ENCODE peak calls at places on chromosomes 11 and 22, in eight cellular contexts. T, G, M, L, V, F, N and R are unnamed samples. For H3K4me1, the result is how much of the 10 kb centered on the place peaks cover.

GRCh38 chr11:19326499-19326898 is 85.8 kb upstream of the E2F8 start:
- ATAC-seq in L (no peak), N (no peak), M (peak), G (peak), F (peak), T (no peak), V (no peak), R (no peak)

GRCh38 chr11:18259259-18259658 is 6.8 kb upstream of the SAA1 start:
- ATAC-seq in L (peak), G (no peak), V (no peak), M (no peak), N (no peak), T (no peak), F (no peak), R (no peak)

GRCh38 chr11:92311616-92312449 is 87.2 kb downstream of the FAT3 start:
- ATAC-seq in N (no peak), L (peak), T (no peak), V (peak), F (no peak), M (no peak), G (no peak), R (no peak)

GRCh38 chr11:125166903-125167291 is 2.3 kb downstream of the PKNOX2 start:
- ATAC-seq in F (no peak), L (no peak), T (no peak), V (no peak), N (no peak), G (no peak), M (no peak), R (no peak)

GRCh38 chr11:124207102-124207792 is 24.1 kb downstream of the OR10D3 start:
- ATAC-seq in L (no peak), M (no peak), F (no peak), N (peak), T (no peak), V (no peak), G (no peak), R (no peak)

GRCh38 chr11:50187220-50187619 is 154.5 kb downstream of the OR4C45 start:
- ATAC-seq in V (no peak), N (no peak), T (no peak), F (no peak), M (no peak), G (no peak), L (no peak), R (peak)

GRCh38 chr11:19792510-19792909 is 79.9 kb downstream of the NAV2 start:
- ATAC-seq in F (no peak), G (no peak), V (no peak), M (peak), N (no peak), T (no peak), L (no peak), R (peak)

GRCh38 chr11:93646399-93646798 is 15.1 kb upstream of the CEP295 start:
- ATAC-seq in L (no peak), M (no peak), G (no peak), V (no peak), T (no peak), F (peak), N (no peak), R (no peak)

GRCh38 chr22:29121124-29121523 is 48.3 kb downstream of the KREMEN1 start:
- ATAC-seq in V (no peak), N (no peak), F (no peak), G (no peak), M (no peak), T (no peak), L (no peak), R (peak)

GRCh38 chr22:23705358-23705757 is 14.5 kb downstream of the RGL4 start:
- ATAC-seq in V (no peak), L (no peak), G (no peak), M (no peak), F (no peak), N (no peak), T (no peak), R (no peak)

GRCh38 chr22:24149191-24149590 is 32.1 kb upstream of the SUSD2 start:
- ATAC-seq in L (no peak), G (no peak), N (no peak), T (no peak), M (no peak), V (no peak), F (no peak), R (no peak)

GRCh38 chr11:118845369-118845768 is 38.3 kb upstream of the CXCR5 start:
- ATAC-seq in F (peak), G (peak), N (peak), V (no peak), L (no peak), M (no peak), T (no peak), R (no peak)

GRCh38 chr11:92866679-92867282 is 102.7 kb upstream of the MTNR1B start:
- ATAC-seq in T (no peak), L (no peak), V (peak), N (no peak), M (peak), F (no peak), G (no peak), R (no peak)

GRCh38 chr22:36913431-36914382 is at the start of gene CSF2RB:
- ATAC-seq in M (peak), T (no peak), V (no peak), N (peak), G (no peak), L (no peak), F (peak), R (peak)

GRCh38 chr11:11839718-11840117 is 2.1 kb upstream of the USP47 start:
- ATAC-seq in M (no peak), T (no peak), F (no peak), N (no peak), V (no peak), L (no peak), G (no peak), R (no peak)

DNA sequence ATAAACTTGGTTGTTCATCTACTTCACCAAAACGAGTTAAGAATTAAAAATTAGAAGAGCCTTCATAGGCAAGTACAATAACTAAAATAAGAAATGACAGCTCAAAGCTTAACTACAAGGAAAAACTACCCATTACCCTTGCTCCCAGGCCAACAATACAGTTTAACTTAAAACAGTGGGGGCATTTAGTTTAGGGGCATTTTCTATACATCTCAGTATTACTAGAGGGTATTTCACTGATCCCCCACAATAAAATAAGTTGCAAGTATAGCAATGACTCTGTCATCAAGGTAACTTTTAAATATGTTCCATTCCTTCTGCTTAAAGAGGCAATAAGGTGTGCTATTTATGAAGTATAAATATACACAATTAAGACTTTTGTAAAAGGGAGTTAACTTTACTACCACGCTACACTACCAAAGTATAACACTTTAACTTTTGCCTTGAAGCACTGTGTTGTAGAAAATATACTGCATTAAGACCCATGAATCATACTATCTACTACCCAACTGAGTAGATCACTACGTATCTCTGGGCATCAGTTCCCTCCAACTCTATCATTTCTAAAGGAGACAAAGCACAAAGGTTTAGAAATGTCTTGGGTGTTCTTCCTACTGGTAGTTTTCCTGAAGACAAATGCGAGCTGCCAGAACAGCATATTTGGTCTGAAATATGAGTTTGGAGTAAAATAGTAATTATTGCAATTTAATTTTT is 29.8 kb downstream of the CHORDC1 start:
- ATAC-seq in G (no peak), M (no peak), F (peak), L (no peak), T (no peak), V (no peak), N (no peak), R (no peak)
- H3K4me1 ChIP-seq in G (under half), M (under half), F (under half), L (under half), T (under half), V (under half), N (under half), R (under half)

GRCh38 chr11:57778318-57779037 is 16.9 kb downstream of the CTNND1 start:
- ATAC-seq in F (peak), G (peak), L (peak), M (peak), V (peak), N (peak), T (peak), R (peak)

GRCh38 chr11:57776101-57776511 is 14.5 kb downstream of the CTNND1 start:
- ATAC-seq in G (no peak), F (no peak), L (no peak), V (peak), T (no peak), N (no peak), M (peak), R (no peak)

GRCh38 chr11:57776577-57776976 is 15.0 kb downstream of the CTNND1 start:
- ATAC-seq in T (no peak), L (no peak), F (no peak), N (no peak), V (no peak), M (no peak), G (no peak), R (no peak)

GRCh38 chr11:57779275-57779674 is 17.7 kb downstream of the CTNND1 start:
- ATAC-seq in V (peak), M (no peak), G (peak), N (peak), L (peak), T (peak), F (peak), R (peak)

DNA sequence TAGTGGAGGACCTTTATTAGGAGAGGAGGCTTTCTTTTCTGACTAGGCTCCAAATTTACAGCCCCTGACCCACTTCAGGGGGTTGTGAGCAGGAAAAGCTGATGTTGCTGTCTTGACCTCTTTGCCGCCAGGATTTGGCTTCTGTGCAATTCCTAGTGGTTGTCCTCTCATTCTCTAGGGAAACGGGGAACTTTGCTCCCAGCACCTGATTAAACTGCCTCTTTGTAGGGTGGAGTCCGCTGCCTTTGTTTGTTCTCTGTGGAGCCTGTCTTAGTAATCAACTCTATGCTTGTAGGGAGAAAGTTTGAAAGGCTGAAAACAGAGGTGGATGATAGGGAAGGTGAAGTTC is 16.3 kb downstream of the CTNND1 start:
- ATAC-seq in T (peak), V (peak), G (peak), N (no peak), F (no peak), M (no peak), L (peak), R (peak)
- TF ChIP-seq POLR2AphosphoS5 in T (no peak), V (no peak), G (no peak), N (no peak), F (no peak), M (no peak), L (peak), R (no peak)

DNA sequence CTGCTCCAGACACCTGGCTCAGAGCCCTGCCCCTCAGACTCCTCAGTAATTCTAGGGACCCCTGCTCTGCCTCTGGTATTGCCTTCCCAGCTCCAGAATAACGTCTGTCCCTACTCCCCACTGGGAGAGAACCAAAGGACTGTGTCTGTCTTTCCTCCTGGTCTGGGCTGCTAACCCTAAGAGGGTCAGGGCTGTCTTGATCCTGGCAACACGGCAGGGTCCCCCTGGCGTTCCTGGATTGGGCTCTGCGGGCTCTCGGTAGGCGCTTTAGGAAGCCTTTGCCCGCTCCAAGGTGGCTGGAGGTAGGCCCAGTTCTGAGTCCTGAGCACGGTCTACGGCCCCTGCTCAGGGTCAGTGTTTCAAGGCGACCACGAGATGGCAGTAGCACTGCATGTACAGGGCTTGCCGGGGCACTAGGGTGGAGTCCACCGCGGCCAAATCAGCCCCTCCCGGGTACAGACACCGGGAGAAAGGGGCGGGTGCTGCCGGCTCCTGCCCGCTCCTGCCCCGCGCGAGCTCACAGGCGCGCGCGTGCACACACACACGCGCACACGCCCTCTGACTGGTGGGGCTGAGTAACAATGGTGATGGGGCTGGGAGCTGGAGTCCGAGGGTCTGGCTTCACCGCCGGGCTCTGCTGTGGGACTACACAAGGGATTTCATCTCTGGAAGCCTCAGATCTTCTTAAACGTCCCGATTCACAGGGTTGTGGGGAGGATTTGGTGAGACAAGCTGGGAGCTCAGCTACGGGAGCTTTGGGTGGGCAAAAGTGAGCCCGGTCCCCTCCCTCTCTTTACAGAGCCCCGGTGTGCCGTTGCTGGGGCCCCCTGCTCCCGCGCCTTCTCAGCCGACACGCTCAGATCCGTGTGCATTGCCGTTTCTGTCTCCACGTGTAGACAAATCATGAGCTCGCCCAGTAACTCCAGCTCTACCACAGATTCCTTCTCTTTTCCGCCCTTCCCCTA is 30.1 kb upstream of the HMOX1 start:
- ATAC-seq in T (peak), L (peak), F (peak), M (peak), G (peak), N (peak), V (peak), R (peak)
- H3K4me1 ChIP-seq in T (under half), L (half or more), F (under half), M (under half), G (under half), N (under half), V (under half), R (under half)

DNA sequence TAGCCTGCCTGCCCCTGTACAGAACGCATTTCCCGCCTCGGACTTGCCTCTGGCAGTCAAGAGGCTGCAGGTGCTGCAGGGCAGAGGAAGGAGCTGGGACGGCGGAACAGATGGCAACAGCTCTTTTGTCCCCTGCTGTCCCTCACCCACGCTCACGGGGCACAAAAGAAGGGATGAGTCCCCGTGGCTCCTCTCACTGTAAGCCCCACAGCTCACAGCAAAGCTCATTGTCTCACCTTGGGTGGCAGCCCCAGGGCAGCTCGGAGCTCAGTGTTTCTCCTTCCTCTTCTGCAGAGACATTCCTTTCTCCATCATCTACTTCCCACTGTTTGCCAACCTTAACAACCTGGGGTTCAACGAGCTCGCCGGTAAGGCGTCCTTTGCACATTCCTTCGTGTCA is 24.3 kb downstream of the SLC25A18 start:
- ATAC-seq in N (peak), V (peak), T (no peak), M (no peak), L (peak), F (no peak), G (no peak), R (no peak)
- TF ChIP-seq POLR2AphosphoS5 in N (no peak), V (no peak), T (no peak), M (no peak), L (no peak), F (no peak), G (no peak), R (no peak)